ENCODE peak calls at places on chromosomes 6 and 20, in eight cellular contexts. J, T, B, O, I, M, D and H are unnamed samples. For H3K36me3, the result is how much of the 10 kb centered on the place peaks cover.

GRCh38 chr6:26312501-26313390 is 52.3 kb upstream of the BTN3A2 start:
- DNase-seq in J (peak), T (peak), B (no peak), O (peak), I (peak), M (peak), D (peak), H (peak)

GRCh38 chr6:37007340-37008043 is 2.0 kb downstream of the FGD2 start:
- DNase-seq in J (no peak), T (no peak), B (no peak), O (no peak), I (no peak), M (no peak), D (no peak), H (peak)

GRCh38 chr6:167747152-167747427 is 79.6 kb upstream of the AFDN start:
- DNase-seq in J (no peak), T (no peak), B (no peak), O (no peak), I (no peak), M (no peak), D (no peak), H (no peak)

GRCh38 chr20:25541676-25542075 is 43.7 kb downstream of the NINL start:
- DNase-seq in J (no peak), T (no peak), B (no peak), O (no peak), I (no peak), M (peak), D (no peak), H (no peak)

GRCh38 chr6:34055223-34055933 is 90.5 kb downstream of the GRM4 start:
- DNase-seq in J (peak), T (no peak), B (peak), O (peak), I (peak), M (peak), D (peak), H (peak)

GRCh38 chr6:100088009-100088408 is 94.0 kb upstream of the MCHR2 start:
- DNase-seq in J (no peak), T (no peak), B (no peak), O (peak), I (no peak), M (no peak), D (no peak), H (no peak)

GRCh38 chr6:170143401-170144150 is 147.3 kb downstream of the DLL1 start:
- DNase-seq in J (peak), T (no peak), B (no peak), O (no peak), I (no peak), M (no peak), D (no peak), H (peak)

GRCh38 chr6:78749326-78749725 is 118.0 kb upstream of the IRAK1BP1 start:
- DNase-seq in J (no peak), T (no peak), B (no peak), O (peak), I (no peak), M (no peak), D (no peak), H (no peak)

GRCh38 chr20:33606114-33606771 is 55.9 kb upstream of the C20orf144 start:
- DNase-seq in J (no peak), T (no peak), B (no peak), O (no peak), I (no peak), M (no peak), D (no peak), H (no peak)

GRCh38 chr6:136188492-136188891 is 61.6 kb downstream of the MTFR2 start:
- DNase-seq in J (no peak), T (no peak), B (no peak), O (no peak), I (no peak), M (no peak), D (peak), H (no peak)

GRCh38 chr6:20458051-20458894 is 56.6 kb downstream of the E2F3 start:
- DNase-seq in J (no peak), T (no peak), B (no peak), O (no peak), I (peak), M (peak), D (no peak), H (no peak)

GRCh38 chr6:10511477-10511876 is 9.7 kb upstream of the GCNT2 start:
- DNase-seq in J (no peak), T (no peak), B (no peak), O (peak), I (peak), M (peak), D (no peak), H (no peak)

GRCh38 chr6:83615025-83615999 is 93.6 kb downstream of the SNAP91 start:
- DNase-seq in J (no peak), T (no peak), B (peak), O (peak), I (peak), M (peak), D (peak), H (no peak)

GRCh38 chr6:168052291-168052891 is 26.6 kb downstream of the FRMD1 start:
- DNase-seq in J (no peak), T (no peak), B (peak), O (no peak), I (no peak), M (no peak), D (no peak), H (no peak)

GRCh38 chr6:24322924-24323323 is 34.9 kb downstream of the DCDC2 start:
- DNase-seq in J (no peak), T (no peak), B (no peak), O (no peak), I (no peak), M (no peak), D (no peak), H (no peak)

GRCh38 chr6:87151786-87152527 is 3.4 kb upstream of the ZNF292 start:
- DNase-seq in J (peak), T (peak), B (peak), O (no peak), I (peak), M (peak), D (peak), H (peak)

GRCh38 chr6:125952764-125953501 is 3.6 kb upstream of the HINT3 start:
- DNase-seq in J (no peak), T (no peak), B (peak), O (no peak), I (no peak), M (peak), D (peak), H (peak)

GRCh38 chr6:70666726-70667125 is 957 bp upstream of the SMAP1 start:
- DNase-seq in J (no peak), T (no peak), B (no peak), O (no peak), I (no peak), M (no peak), D (no peak), H (no peak)

GRCh38 chr6:138517635-138518034 is 18.3 kb upstream of the NHSL1 start:
- DNase-seq in J (peak), T (no peak), B (peak), O (peak), I (no peak), M (no peak), D (peak), H (no peak)

GRCh38 chr6:37987008-37987407 is 167.5 kb downstream of the ZFAND3 start:
- DNase-seq in J (no peak), T (no peak), B (no peak), O (peak), I (no peak), M (peak), D (no peak), H (no peak)

GRCh38 chr6:36542041-36542440 is 5.2 kb downstream of the STK38 start:
- DNase-seq in J (no peak), T (no peak), B (no peak), O (no peak), I (no peak), M (no peak), D (no peak), H (no peak)

GRCh38 chr20:36720510-36720909 is 25.4 kb downstream of the NDRG3 start:
- DNase-seq in J (no peak), T (no peak), B (no peak), O (no peak), I (no peak), M (no peak), D (no peak), H (no peak)

GRCh38 chr20:10556519-10557083 is 117.2 kb downstream of the JAG1 start:
- DNase-seq in J (no peak), T (no peak), B (no peak), O (no peak), I (no peak), M (no peak), D (no peak), H (no peak)

GRCh38 chr6:97947841-97948240 is 664.8 kb upstream of the MMS22L start:
- DNase-seq in J (peak), T (no peak), B (no peak), O (peak), I (peak), M (peak), D (peak), H (no peak)

DNA sequence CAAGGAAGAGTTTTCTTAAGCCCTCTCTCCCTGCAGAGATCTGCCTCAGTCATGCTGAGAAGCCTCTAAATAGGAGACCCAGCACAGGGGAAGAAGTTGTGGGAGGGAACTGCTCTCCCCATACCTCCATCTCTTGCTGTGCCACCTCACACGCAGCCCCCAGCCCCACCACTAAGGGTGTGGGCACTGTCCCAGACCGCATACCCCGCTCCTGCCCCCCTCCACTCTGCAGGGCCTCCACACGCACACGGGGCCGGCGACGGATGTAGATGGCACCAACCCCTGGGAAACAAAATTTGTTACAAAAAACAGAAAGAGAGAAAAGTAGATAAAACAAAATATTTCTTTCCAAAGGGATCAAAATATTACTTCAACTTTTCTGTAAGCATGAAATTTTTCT is 10.2 kb upstream of the CPNE1 start:
- DNase-seq in J (no peak), T (no peak), B (no peak), O (no peak), I (no peak), M (no peak), D (no peak), H (no peak)
- H3K36me3 ChIP-seq in J (half or more), T (under half), B (under half), O (under half), I (under half), M (under half), D (under half), H (half or more)

DNA sequence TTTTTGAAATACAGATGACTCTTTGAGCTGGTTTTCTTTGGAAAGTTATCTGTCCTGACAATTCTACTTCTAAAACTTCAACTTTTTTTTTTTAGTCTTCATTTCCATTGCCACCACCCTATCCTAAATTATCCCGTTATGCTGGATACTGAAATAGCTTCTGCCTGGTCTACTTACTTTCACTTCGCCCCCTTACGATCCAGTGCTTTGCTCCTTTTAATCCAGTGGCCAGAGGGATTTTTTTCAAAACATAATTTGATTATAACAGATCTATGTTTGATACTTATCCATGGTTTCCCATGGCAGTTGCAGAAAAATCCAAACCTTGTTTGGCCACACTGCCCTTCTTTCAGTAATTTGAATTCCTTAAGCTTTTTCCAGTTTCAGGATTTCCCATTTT is 27.4 kb downstream of the ASXL1 start:
- DNase-seq in J (no peak), T (no peak), B (no peak), O (no peak), I (no peak), M (no peak), D (peak), H (no peak)
- H3K4me3 ChIP-seq in J (no peak), T (no peak), B (no peak), O (no peak), I (no peak), M (no peak), D (peak), H (no peak)

GRCh38 chr20:62914436-62914835 is 11.9 kb downstream of the DIDO1 start:
- DNase-seq in J (no peak), T (no peak), B (no peak), O (no peak), I (no peak), M (no peak), D (no peak), H (no peak)
- H3K36me3 ChIP-seq in J (under half), T (under half), B (under half), O (under half), I (under half), M (under half), D (under half), H (under half)

GRCh38 chr6:159466934-159467333 is 226.1 kb downstream of the SOD2 start:
- DNase-seq in J (no peak), T (no peak), B (no peak), O (no peak), I (no peak), M (no peak), D (no peak), H (no peak)
- H3K4me3 ChIP-seq in J (no peak), T (no peak), B (no peak), O (no peak), I (no peak), M (no peak), D (no peak), H (no peak)

DNA sequence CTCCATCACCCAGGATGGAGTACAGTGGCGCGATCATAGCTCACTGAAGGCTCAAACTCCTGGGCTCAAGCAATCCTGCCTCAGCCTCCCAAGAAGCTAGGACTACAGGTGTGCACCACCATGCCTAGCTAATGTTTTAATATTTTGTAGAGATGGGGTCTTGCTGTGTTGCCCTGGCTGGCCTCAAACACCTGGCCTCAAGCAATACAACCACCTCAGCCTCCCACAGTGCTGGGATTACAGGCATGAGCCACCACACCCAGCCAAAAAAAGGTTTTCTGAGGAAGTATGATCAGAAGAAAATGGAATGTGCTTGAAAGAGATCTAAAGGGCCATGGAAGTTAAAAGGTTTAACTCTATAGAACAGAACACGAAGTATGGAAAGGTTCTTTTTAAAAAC is 8.7 kb downstream of the RBBP9 start:
- DNase-seq in J (no peak), T (no peak), B (no peak), O (no peak), I (no peak), M (no peak), D (no peak), H (no peak)
- H3K36me3 ChIP-seq in J (half or more), T (under half), B (under half), O (under half), I (under half), M (under half), D (half or more), H (half or more)

GRCh38 chr6:52249078-52249477 is 4.8 kb upstream of the IL17F start:
- DNase-seq in J (no peak), T (no peak), B (no peak), O (no peak), I (no peak), M (no peak), D (no peak), H (no peak)
- H3K4me3 ChIP-seq in J (no peak), T (no peak), B (no peak), O (no peak), I (no peak), M (no peak), D (no peak), H (no peak)

GRCh38 chr6:3291346-3291745 is 32.6 kb downstream of the PSMG4 start:
- DNase-seq in J (no peak), T (no peak), B (no peak), O (no peak), I (no peak), M (no peak), D (no peak), H (no peak)

GRCh38 chr6:3289664-3290055 is 30.9 kb downstream of the PSMG4 start:
- DNase-seq in J (no peak), T (no peak), B (no peak), O (no peak), I (no peak), M (no peak), D (no peak), H (no peak)

GRCh38 chr6:3291987-3292386 is 33.2 kb downstream of the PSMG4 start:
- DNase-seq in J (no peak), T (no peak), B (no peak), O (no peak), I (no peak), M (no peak), D (no peak), H (no peak)

GRCh38 chr6:3288711-3289663 is 30.2 kb downstream of the PSMG4 start:
- DNase-seq in J (no peak), T (no peak), B (no peak), O (no peak), I (no peak), M (no peak), D (no peak), H (no peak)

DNA sequence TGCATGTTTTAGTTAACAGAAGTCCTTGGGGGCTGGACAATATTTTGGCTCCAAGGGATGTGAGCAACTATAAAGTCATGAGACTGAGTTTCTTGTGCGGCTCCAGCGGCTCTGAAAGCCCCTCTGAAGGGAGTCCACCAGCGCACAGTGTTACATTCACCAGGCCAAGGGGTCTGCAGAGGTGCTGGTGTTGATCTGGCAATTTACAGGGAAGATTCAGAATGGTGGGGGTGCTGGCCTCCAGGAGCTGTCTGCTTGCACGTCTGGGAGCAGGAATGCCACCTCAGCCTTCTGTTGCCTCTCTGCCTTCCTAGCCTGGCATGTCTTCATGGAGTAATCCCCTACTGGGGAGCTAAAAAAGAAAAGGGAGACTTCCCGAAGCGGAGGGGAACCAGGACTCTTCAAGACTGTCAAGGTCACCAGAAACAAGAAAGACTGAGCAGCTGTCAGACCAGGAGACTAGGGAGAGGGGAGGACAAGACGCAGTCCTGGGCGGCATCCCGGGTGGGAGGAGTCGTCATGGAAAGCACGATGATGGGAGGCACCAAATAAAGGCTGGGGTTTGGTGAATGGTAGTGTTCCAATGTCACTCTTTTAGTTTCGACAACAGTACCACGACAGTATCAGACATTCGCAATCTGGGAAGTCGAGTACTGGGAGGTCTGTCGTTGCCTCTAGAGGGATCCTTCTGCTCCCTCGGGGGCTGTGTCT is 31.9 kb downstream of the PSMG4 start:
- DNase-seq in J (no peak), T (no peak), B (no peak), O (no peak), I (no peak), M (no peak), D (no peak), H (no peak)
- H3K36me3 ChIP-seq in J (under half), T (under half), B (under half), O (under half), I (under half), M (under half), D (under half), H (under half)